ENCODE peak calls at places on chromosomes 16 and 17, in nine cellular contexts. C, A, T, D, F, E, I, R and W are unnamed samples.
A peak's percentile ranks its signal among the peaks of the same experiment; 100 is the strongest.

GRCh38 chr17:35117984-35118383 is 1.7 kb downstream of the RAD51D start:
- DNase-seq in E (peak; percentile 59), I (no peak), D (no peak), C (no peak), F (no peak), R (peak; percentile 39), A (no peak), T (no peak), W (no peak)

GRCh38 chr16:4491898-4492297 is 15.7 kb downstream of the HMOX2 start:
- DNase-seq in E (no peak), I (no peak), T (no peak), R (no peak), A (no peak), D (no peak), F (no peak), C (no peak), W (no peak)

GRCh38 chr16:86527366-86527765 is 17.0 kb downstream of the FOXF1 start:
- DNase-seq in I (no peak), T (no peak), R (no peak), C (no peak), E (no peak), D (no peak), F (no peak), A (no peak), W (no peak)

GRCh38 chr16:7513429-7513828 is 180.8 kb downstream of the RBFOX1 start:
- DNase-seq in C (no peak), E (no peak), F (no peak), D (no peak), A (no peak), T (peak; percentile 45), R (no peak), I (peak; percentile 15), W (peak; percentile 63)

GRCh38 chr16:72787519-72788268 is 260.2 kb downstream of the ZFHX3 start:
- DNase-seq in R (peak; percentile 89), T (peak; percentile 72), D (peak; percentile 78), E (peak; percentile 97), C (peak; percentile 55), I (peak; percentile 62), F (peak; percentile 77), A (peak; percentile 21), W (no peak)

GRCh38 chr17:57672205-57672632 is 72.9 kb downstream of the CCDC182 start:
- DNase-seq in F (no peak), C (peak; percentile 72), A (peak; percentile 19), T (no peak), R (no peak), E (peak; percentile 86), D (no peak), I (no peak), W (no peak)

GRCh38 chr17:71921726-71922320 is 199.0 kb upstream of the SOX9 start:
- DNase-seq in D (no peak), E (peak; percentile 16), F (no peak), A (no peak), R (no peak), I (no peak), T (no peak), C (no peak), W (no peak)

GRCh38 chr17:50468120-50469004 is at the start of gene CHAD:
- DNase-seq in D (no peak), I (no peak), R (no peak), E (peak; percentile 59), A (no peak), T (peak; percentile 53), C (no peak), F (no peak), W (no peak)

GRCh38 chr17:78414178-78415162 is 36.0 kb downstream of the PGS1 start:
- DNase-seq in F (no peak), R (no peak), D (no peak), A (peak; percentile 26), C (no peak), T (no peak), E (no peak), I (no peak), W (no peak)

GRCh38 chr17:78416311-78416711 is 37.9 kb downstream of the PGS1 start:
- DNase-seq in D (no peak), F (peak; percentile 51), T (no peak), R (no peak), A (no peak), C (no peak), I (peak; percentile 32), E (no peak), W (peak; percentile 87)

GRCh38 chr17:78416791-78417530 is 38.5 kb downstream of the PGS1 start:
- DNase-seq in T (no peak), C (no peak), I (no peak), R (peak; percentile 47), A (no peak), F (no peak), E (no peak), D (peak; percentile 41), W (no peak)

GRCh38 chr17:78417531-78417909 is 39.1 kb downstream of the PGS1 start:
- DNase-seq in I (no peak), R (no peak), E (no peak), C (no peak), T (no peak), D (no peak), F (no peak), A (no peak), W (no peak)

GRCh38 chr17:78415821-78416301 is 37.4 kb downstream of the PGS1 start:
- DNase-seq in I (no peak), T (no peak), D (no peak), R (no peak), F (no peak), A (no peak), E (no peak), C (no peak), W (no peak)
- H3K36me3 ChIP-seq in I (no peaks in the 10 kb centered on the region), T (peaks cover 14% of the 10 kb centered on the region), D (no peaks in the 10 kb centered on the region), R (peaks cover 21% of the 10 kb centered on the region), F (peaks cover 62% of the 10 kb centered on the region), A (peaks cover 13% of the 10 kb centered on the region), E (peaks cover 8% of the 10 kb centered on the region), C (no peaks in the 10 kb centered on the region), W (peaks cover 31% of the 10 kb centered on the region)

GRCh38 chr17:76131061-76131691 is 9.9 kb downstream of the FOXJ1 start:
- DNase-seq in C (no peak), R (no peak), A (no peak), F (no peak), D (no peak), I (no peak), E (no peak), T (peak; percentile 50), W (no peak)

GRCh38 chr17:76132574-76133338 is 8.3 kb downstream of the FOXJ1 start:
- DNase-seq in E (no peak), C (peak; percentile 76), F (peak; percentile 78), R (no peak), D (no peak), I (peak; percentile 72), T (peak; percentile 89), A (no peak), W (no peak)

GRCh38 chr17:76131692-76132573 is 9.1 kb downstream of the FOXJ1 start:
- DNase-seq in C (peak; percentile 77), T (peak; percentile 24), R (no peak), E (no peak), F (no peak), I (no peak), D (no peak), A (no peak), W (peak; percentile 66)

GRCh38 chr17:76125922-76126321 is 15.1 kb downstream of the FOXJ1 start:
- DNase-seq in C (no peak), T (no peak), D (no peak), E (no peak), I (no peak), A (no peak), R (no peak), F (no peak), W (no peak)

GRCh38 chr17:76130473-76130872 is 10.6 kb downstream of the FOXJ1 start:
- DNase-seq in C (no peak), E (no peak), T (peak; percentile 43), F (no peak), R (no peak), I (no peak), D (no peak), A (no peak), W (no peak)
- H3K27me3 ChIP-seq in C (no peaks in the 10 kb centered on the region), E (peaks cover 24% of the 10 kb centered on the region), T (peaks cover 39% of the 10 kb centered on the region), F (peaks cover 13% of the 10 kb centered on the region), R (peaks cover 28% of the 10 kb centered on the region), I (no peaks in the 10 kb centered on the region), D (no peaks in the 10 kb centered on the region), A (no peaks in the 10 kb centered on the region), W (peaks cover 6% of the 10 kb centered on the region)

GRCh38 chr16:9099131-9099625 is 7.7 kb downstream of the HAPSTR1 start:
- DNase-seq in R (no peak), T (no peak), D (no peak), F (peak; percentile 32), E (peak; percentile 82), A (no peak), I (no peak), C (no peak), W (no peak)

GRCh38 chr16:9098377-9099090 is 7.1 kb downstream of the HAPSTR1 start:
- DNase-seq in E (no peak), F (no peak), D (no peak), I (no peak), A (no peak), R (no peak), C (no peak), T (no peak), W (no peak)

GRCh38 chr16:9096416-9096952 is 5.0 kb downstream of the HAPSTR1 start:
- DNase-seq in T (no peak), I (no peak), R (no peak), A (no peak), D (no peak), C (no peak), F (no peak), E (no peak), W (no peak)

GRCh38 chr16:9095998-9096397 is 4.6 kb downstream of the HAPSTR1 start:
- DNase-seq in R (no peak), D (no peak), T (no peak), F (no peak), A (no peak), I (no peak), E (no peak), C (no peak), W (no peak)

GRCh38 chr16:9097266-9098219 is 6.1 kb downstream of the HAPSTR1 start:
- DNase-seq in T (no peak), C (no peak), E (no peak), R (no peak), A (no peak), F (no peak), I (no peak), D (no peak), W (no peak)
- H3K4me1 ChIP-seq in T (peaks cover 37% of the 10 kb centered on the region), C (peaks cover 6% of the 10 kb centered on the region), E (peaks cover 83% of the 10 kb centered on the region), R (peaks cover 22% of the 10 kb centered on the region), A (peaks cover 89% of the 10 kb centered on the region), F (peaks cover 94% of the 10 kb centered on the region), I (peaks cover 94% of the 10 kb centered on the region), D (peaks cover 83% of the 10 kb centered on the region), W (peaks cover 18% of the 10 kb centered on the region)

DNA sequence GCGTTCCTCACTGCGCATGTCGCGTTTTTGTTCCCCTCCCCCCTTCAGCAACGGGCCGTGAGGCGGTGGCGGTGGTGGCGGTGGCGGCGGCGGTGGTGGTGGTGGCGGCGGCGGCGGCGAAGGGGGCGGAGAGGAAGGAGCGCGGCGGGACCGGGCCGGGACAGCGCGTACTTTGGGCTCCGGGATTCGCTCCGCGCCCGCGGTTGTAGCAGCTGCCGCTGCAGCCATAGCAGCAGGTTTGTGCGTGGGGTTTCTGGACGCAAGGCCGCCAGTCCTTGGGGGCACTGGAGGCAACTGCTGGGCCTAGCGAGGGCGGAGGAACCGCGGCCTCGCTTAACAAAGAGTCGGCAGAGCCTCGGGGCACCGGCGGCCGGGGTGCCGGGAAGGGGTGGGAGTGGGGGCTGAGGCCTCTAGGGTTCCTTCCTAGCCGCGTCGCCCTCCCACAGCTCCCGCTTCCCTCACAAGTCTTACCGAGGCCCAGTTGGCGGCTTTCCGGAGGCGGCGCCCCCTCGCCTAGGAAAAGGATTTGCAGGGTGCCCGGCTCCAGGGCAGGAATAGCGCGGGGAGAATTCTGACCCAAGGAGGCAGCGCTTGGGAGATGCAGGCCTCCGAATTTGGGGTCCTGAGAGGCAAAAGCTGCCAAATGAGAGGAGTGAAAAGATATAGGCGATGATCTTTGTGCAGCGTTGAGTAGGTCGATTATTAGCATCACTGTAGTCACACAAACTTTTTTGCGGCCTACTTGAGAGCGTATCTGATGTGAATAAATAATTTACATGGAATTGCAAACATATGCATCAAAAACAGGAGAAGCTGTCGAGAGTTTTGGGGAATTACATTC is at the start of gene DDX42:
- DNase-seq in R (peak; percentile 63), D (no peak), A (peak; percentile 83), T (peak; percentile 94), F (peak; percentile 91), C (peak; percentile 83), I (peak; percentile 90), E (peak; percentile 79), W (peak; percentile 54)
- H3K36me3 ChIP-seq in R (peaks cover 4% of the 10 kb centered on the region), D (no peaks in the 10 kb centered on the region), A (peaks cover 6% of the 10 kb centered on the region), T (peaks cover 7% of the 10 kb centered on the region), F (peaks cover 23% of the 10 kb centered on the region), C (no peaks in the 10 kb centered on the region), I (no peaks in the 10 kb centered on the region), E (peaks cover 10% of the 10 kb centered on the region), W (peaks cover 13% of the 10 kb centered on the region)